ENCODE peak calls at places on chromosomes 12 and 14, in six cellular contexts. C is HepG2, Y is H1, F is GM12891, O is GM12878, J is K562. D is an unnamed sample.

GRCh38 chr12:121964813-121965643 is 46.6 kb downstream of the CFAP251 start:
- DNase-seq in F (no peak), J (no peak), C (no peak), O (no peak), Y (no peak), D (no peak)

GRCh38 chr12:6167327-6168280 is 32.6 kb upstream of the CD9 start:
- DNase-seq in Y (no peak), F (peak; percentile 36), C (peak; percentile 30), J (peak; percentile 70), O (peak; percentile 62), D (no peak)

GRCh38 chr12:6337958-6338406 is 3.9 kb downstream of the TNFRSF1A start:
- DNase-seq in J (no peak), C (peak; percentile 30), Y (no peak), F (no peak), O (no peak), D (no peak)

GRCh38 chr12:121465921-121466799 is 66.2 kb downstream of the RNF34 start:
- DNase-seq in J (peak; percentile 41), F (no peak), C (no peak), Y (no peak), O (no peak), D (no peak)

GRCh38 chr14:75334191-75335051 is 55.8 kb downstream of the FOS start:
- DNase-seq in O (peak; percentile 28), F (peak; percentile 39), J (no peak), Y (no peak), C (no peak), D (peak; percentile 36)

GRCh38 chr12:21992823-21993222 is 51.6 kb upstream of the ABCC9 start:
- DNase-seq in F (no peak), O (no peak), C (no peak), Y (no peak), J (peak; percentile 59), D (no peak)

GRCh38 chr12:95213928-95214327 is 3.3 kb downstream of the FGD6 start:
- DNase-seq in F (no peak), Y (no peak), C (no peak), O (no peak), J (no peak), D (no peak)

GRCh38 chr14:100658514-100658886 is 68.2 kb upstream of the DLK1 start:
- DNase-seq in Y (no peak), F (no peak), J (peak; percentile 35), C (peak; percentile 54), O (no peak), D (no peak)

GRCh38 chr12:29673346-29673745 is 110.4 kb downstream of the TMTC1 start:
- DNase-seq in O (no peak), J (no peak), F (no peak), C (no peak), Y (no peak), D (no peak)

GRCh38 chr14:90756755-90757345 is 59.4 kb downstream of the TTC7B start:
- DNase-seq in Y (no peak), C (no peak), O (no peak), F (no peak), J (no peak), D (no peak)

GRCh38 chr14:90758959-90759358 is 57.3 kb downstream of the TTC7B start:
- DNase-seq in Y (no peak), F (no peak), O (no peak), J (no peak), C (no peak), D (no peak)

GRCh38 chr14:90759370-90760054 is 56.7 kb downstream of the TTC7B start:
- DNase-seq in O (no peak), F (no peak), Y (no peak), C (no peak), J (no peak), D (no peak)

GRCh38 chr14:90757452-90757851 is 58.8 kb downstream of the TTC7B start:
- DNase-seq in F (no peak), O (no peak), C (no peak), J (no peak), Y (no peak), D (no peak)

GRCh38 chr14:90758028-90758889 is 58.0 kb downstream of the TTC7B start:
- DNase-seq in C (peak; percentile 79), Y (peak; percentile 89), F (peak; percentile 94), J (peak; percentile 97), O (peak; percentile 62), D (peak; percentile 93)
- TF ChIP-seq POLR2A in C (peak; percentile 57), Y (no peak), F (no peak), J (peak; percentile 37), O (peak; percentile 83), D (peak; percentile 39)

DNA sequence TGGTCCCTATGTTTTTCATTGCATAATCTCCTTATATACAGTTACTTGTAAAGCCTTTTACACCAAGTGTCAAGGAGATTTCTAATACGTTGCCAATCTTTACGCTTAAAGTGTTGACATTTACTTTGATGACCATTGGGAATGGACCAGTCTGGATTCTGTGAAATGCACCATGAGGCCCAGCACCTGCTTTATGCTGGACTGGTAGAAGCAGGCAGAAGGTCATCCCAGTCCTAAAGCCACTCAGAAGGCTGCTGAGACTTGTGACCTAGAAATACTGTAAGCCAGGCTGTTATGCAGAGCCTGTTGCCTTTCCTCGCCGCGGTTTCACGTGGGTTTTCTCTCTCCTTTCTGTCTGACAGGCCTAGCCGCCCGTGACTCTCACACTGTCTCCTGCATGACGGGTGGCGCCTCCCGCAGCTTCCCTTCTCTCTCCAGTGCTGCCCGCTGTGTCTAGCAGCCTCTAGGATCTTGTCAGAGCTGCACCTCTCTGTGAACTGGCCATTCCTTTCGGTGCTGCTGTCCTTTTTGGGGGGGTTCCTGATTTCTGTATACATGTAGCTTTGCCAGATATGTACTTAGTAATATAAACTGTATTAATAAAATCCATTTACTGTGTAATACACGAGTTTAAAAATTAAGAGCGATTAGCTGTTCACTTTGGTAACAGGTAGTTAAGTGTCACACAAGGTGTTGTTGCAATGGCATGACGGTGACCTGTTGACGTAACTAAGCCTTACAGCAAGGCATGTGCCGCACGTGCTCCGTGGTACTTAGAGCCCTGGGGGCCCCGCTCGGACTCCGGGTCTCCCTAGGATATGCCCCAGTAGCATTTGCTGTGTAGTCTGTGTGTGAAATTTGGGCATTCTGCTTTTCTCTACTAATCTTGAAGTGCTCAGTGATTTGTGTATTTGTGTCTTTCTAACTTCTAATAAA is 29.7 kb downstream of the XRCC3 start:
- DNase-seq in Y (no peak), F (no peak), C (no peak), J (no peak), O (no peak), D (no peak)
- TF ChIP-seq POLR2AphosphoS5 in Y (no peak), F (no peak), C (no peak), J (no peak), O (no peak), D (no peak)

GRCh38 chr12:112973712-112974305 is 4.5 kb upstream of the OAS2 start:
- DNase-seq in J (no peak), C (no peak), O (no peak), Y (no peak), F (no peak), D (no peak)
- TF ChIP-seq TAF1 in J (no peak), C (no peak), O (no peak), Y (no peak), F (no peak), D (no peak)

GRCh38 chr14:39431416-39432178 is 636 bp downstream of the FBXO33 start:
- DNase-seq in F (peak; percentile 25), J (peak; percentile 8), C (peak; percentile 51), O (no peak), Y (no peak), D (peak; percentile 25)
- TF ChIP-seq POLR2A in F (no peak), J (no peak), C (no peak), O (peak; percentile 62), Y (no peak), D (peak; percentile 75)

DNA sequence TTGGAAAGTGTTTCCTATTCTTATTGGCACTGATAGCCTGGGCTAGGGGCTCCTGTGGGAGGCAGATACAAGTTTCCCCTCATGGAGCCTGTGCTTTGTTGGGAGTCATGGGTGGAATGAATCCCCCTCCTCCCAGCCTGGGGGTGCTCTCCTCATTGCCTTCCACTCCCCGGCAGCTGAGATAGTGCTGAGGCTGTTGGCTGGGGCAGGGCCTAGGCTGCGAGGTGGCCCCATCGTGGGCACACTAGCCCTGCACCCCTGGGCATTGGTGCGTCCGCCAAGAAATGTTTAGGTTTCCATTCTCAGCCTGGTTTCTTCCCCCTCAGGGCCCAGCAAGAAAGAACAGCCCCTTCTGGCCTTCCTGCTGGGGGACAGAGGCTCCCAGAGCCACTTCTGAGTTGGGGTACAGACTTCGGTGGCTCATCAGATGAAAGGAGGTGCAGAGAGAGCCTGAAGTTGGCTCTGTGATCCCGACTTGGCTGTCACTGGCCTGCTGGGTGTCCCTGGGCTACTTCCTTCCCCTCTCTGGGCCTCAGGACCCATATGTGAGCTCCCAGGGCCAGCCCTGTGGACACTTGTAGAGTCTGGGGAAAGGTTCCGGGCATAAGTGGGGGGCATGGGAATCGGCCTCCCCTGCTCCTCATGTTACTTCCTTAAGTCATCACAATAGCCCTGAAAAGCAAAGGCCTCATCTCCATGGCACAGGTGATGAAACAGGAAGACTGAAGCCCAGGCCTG is 2.7 kb upstream of the ARL6IP4 start:
- DNase-seq in Y (no peak), C (no peak), O (no peak), F (no peak), J (no peak), D (no peak)
- TF ChIP-seq POLR2AphosphoS5 in Y (no peak), C (no peak), O (no peak), F (no peak), J (peak; percentile 11), D (no peak)

GRCh38 chr12:112468041-112468440 is 49.3 kb downstream of the PTPN11 start:
- DNase-seq in Y (no peak), J (no peak), O (no peak), F (no peak), C (no peak), D (no peak)

GRCh38 chr12:112473056-112473455 is 54.3 kb downstream of the PTPN11 start:
- DNase-seq in J (no peak), C (no peak), F (no peak), O (no peak), Y (no peak), D (no peak)
- TF ChIP-seq TAF1 in J (no peak), C (no peak), F (no peak), O (no peak), Y (no peak), D (no peak)

GRCh38 chr12:120231316-120232011 is 30.6 kb upstream of the RPLP0 start:
- DNase-seq in F (no peak), Y (peak; percentile 84), O (no peak), J (peak; percentile 85), C (peak; percentile 53), D (no peak)
- TF ChIP-seq POLR2A in F (no peak), Y (no peak), O (no peak), J (no peak), C (no peak), D (no peak)

DNA sequence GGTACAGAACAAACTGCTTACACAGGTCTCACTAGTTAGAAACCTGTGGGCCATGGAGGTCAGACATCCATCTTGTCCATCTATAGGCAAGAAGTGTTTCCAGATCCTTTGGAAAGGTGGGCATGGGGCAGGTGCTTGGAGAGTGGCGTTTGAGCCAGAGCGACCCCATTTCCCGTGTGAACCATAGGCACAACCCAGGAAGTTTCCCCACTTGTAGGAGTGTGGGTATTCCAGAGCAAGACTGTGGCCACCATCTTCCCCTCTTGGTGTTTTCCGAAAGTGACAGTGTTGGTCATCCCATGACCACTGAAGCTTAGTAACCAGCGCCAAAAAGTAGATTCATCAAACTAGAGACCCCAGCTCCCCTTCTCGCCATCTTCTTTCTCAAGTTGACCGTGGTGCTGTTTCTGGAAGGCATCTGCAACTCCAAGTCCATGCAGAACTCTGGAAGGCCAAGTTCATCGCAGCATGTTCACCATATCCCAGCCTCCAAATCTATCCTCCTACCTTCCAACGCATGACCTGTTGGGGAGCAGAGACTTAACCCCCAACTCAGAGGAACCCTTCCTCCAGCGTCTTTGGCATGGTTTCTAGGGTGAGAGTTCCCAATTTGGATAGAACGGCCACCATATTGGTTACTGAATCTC is 19.7 kb downstream of the PHETA1 start:
- DNase-seq in O (no peak), J (no peak), Y (no peak), C (no peak), F (no peak), D (no peak)
- TF ChIP-seq POLR2AphosphoS5 in O (no peak), J (no peak), Y (no peak), C (no peak), F (no peak), D (no peak)

D was measured in GM12892.